ENCODE peak calls at places on chromosomes 6 and 20, in six cellular contexts. P is nephron progenitor cell, Z is pancreas, V is AG10803, G is tibial artery, N is progenitor cell of endocrine pancreas. O is an unnamed sample.

GRCh38 chr6:16681260-16681873 is 79.9 kb downstream of the ATXN1 start:
- DNase-seq in P (peak; percentile 14), N (no peak), Z (no peak), G (no peak), V (peak; percentile 89), O (no peak)

GRCh38 chr6:55578537-55579363 is at the start of gene HMGCLL1:
- DNase-seq in V (no peak), Z (peak; percentile 73), P (peak; percentile 79), G (no peak), N (peak; percentile 44), O (no peak)

GRCh38 chr6:17169291-17169690 is 67.4 kb downstream of the STMND1 start:
- DNase-seq in V (peak; percentile 69), G (no peak), Z (no peak), P (no peak), N (no peak), O (no peak)

GRCh38 chr6:148166339-148166949 is 176.2 kb upstream of the SASH1 start:
- DNase-seq in P (no peak), G (no peak), N (no peak), Z (no peak), V (peak; percentile 62), O (no peak)

GRCh38 chr6:127100510-127101140 is 17.8 kb upstream of the RSPO3 start:
- DNase-seq in Z (no peak), P (no peak), N (no peak), V (peak; percentile 52), G (no peak), O (no peak)

GRCh38 chr6:99353126-99353525 is 3.7 kb upstream of the FAXC start:
- DNase-seq in Z (no peak), V (no peak), N (no peak), P (peak; percentile 45), G (no peak), O (no peak)

GRCh38 chr6:110399219-110400071 is 15.9 kb downstream of the DDO start:
- DNase-seq in V (no peak), N (no peak), P (no peak), G (no peak), Z (no peak), O (no peak)

GRCh38 chr6:128271011-128271410 is 249.4 kb downstream of the PTPRK start:
- DNase-seq in G (no peak), N (no peak), P (no peak), V (no peak), Z (no peak), O (no peak)

GRCh38 chr6:14792118-14792955 is 453.5 kb upstream of the JARID2 start:
- DNase-seq in V (peak; percentile 76), P (no peak), G (no peak), Z (no peak), N (no peak), O (no peak)

GRCh38 chr20:63036266-63036665 is 29.5 kb upstream of the BHLHE23 start:
- DNase-seq in V (no peak), P (no peak), G (peak; percentile 50), Z (peak; percentile 40), N (no peak), O (no peak)

GRCh38 chr20:33477386-33478234 is 12.3 kb upstream of the CBFA2T2 start:
- DNase-seq in Z (no peak), P (no peak), V (no peak), G (no peak), N (no peak), O (no peak)

GRCh38 chr6:31580446-31580755 is 1.8 kb downstream of the LTB start:
- DNase-seq in G (no peak), P (no peak), V (no peak), N (no peak), Z (no peak), O (no peak)

DNA sequence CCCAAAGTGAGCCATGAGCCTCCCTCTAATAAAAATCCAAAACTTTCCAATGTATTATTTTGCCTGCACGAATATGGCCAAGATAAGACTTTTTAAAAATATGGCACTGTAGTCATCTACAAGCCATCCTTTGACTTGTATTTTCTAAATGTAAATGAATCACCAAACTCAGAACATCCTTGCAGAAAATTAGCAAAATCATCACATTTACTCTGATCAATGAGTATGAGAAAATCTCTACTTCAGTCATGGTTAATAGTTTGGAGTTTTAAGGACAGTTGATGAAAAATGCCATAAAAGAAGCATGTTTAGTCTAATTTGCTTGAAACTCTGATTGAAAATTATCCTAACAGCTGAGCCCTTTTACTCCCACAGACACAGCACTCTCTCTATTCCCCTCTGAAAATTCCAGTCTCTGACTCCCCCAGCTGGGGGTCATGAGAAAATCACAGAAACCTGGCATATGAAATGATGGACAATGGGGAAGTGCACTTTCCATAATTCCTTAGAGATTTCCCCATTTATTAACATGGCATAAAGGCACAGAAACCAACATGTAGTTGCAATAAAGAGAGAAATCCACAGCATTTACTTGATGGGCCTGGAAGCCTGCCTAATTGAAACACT is 214.1 kb downstream of the WDR27 start:
- DNase-seq in Z (no peak), G (no peak), P (no peak), N (no peak), V (peak; percentile 27), O (no peak)
- TF ChIP-seq CTCF in Z (no peak), G (peak; percentile 29), P (no peak), N (no peak), V (peak; percentile 32), O (no peak)

GRCh38 chr20:35665949-35666288 is 1.2 kb upstream of the CPNE1 start:
- DNase-seq in P (no peak), N (no peak), G (no peak), V (no peak), Z (no peak), O (no peak)

GRCh38 chr20:35663813-35664543 is 722 bp downstream of the CPNE1 start:
- DNase-seq in Z (no peak), G (peak; percentile 70), N (peak; percentile 10), P (peak; percentile 63), V (peak; percentile 6), O (peak; percentile 80)

GRCh38 chr20:35662541-35662940 is 2.2 kb downstream of the CPNE1 start:
- DNase-seq in N (no peak), G (no peak), Z (no peak), V (no peak), P (no peak), O (peak; percentile 21)

GRCh38 chr20:35663516-35663812 is 1.2 kb downstream of the CPNE1 start:
- DNase-seq in N (no peak), P (no peak), G (no peak), Z (no peak), V (no peak), O (no peak)

DNA sequence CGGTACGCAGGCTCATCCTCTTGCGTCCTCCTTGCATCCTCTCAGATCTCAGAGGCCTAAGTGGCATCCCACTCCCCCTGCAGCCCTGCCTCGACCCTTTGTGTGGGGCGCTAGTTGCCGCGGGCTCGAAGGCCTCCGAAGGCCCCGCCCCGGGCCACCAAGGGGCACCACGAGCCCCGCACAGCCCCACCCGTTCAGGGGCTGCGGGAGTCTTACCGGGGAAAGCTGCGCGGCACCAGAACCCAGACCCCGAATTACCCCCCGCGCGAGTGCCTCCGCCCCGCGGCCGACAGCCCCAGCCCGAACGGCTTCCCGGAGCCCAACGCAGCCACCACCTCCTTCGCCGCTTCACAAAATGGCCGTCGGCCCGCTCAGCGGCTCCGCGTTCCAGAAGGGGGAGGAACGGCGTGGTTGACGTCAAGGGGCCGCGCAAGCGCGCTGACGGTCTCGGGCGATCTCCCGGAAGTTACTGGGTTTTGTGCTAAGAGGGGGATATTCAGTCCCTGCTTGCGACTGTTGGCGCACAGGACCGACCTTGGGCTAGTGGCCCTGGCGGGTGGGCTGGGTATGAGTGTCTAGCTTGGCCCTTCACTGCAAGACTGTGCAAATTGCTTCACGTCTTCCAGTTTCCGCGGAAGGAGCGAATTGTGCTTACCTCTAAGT is at the start of the genes CPNE1 and RBM12:
- DNase-seq in Z (peak; percentile 98), V (peak; percentile 91), P (peak; percentile 91), G (peak; percentile 96), N (peak; percentile 87), O (peak; percentile 94)
- TF ChIP-seq CTCF in Z (no peak), V (no peak), P (no peak), G (no peak), N (no peak), O (no peak)

GRCh38 chr6:107077710-107078109 is 37.6 kb downstream of the BEND3 start:
- DNase-seq in N (no peak), P (no peak), V (no peak), G (no peak), Z (no peak), O (no peak)

GRCh38 chr6:107070686-107071085 is 42.7 kb downstream of the MTRES1 start:
- DNase-seq in Z (no peak), V (no peak), G (no peak), N (no peak), P (no peak), O (no peak)

GRCh38 chr6:107079429-107079828 is 35.9 kb downstream of the BEND3 start:
- DNase-seq in P (no peak), G (peak; percentile 23), N (no peak), V (no peak), Z (no peak), O (no peak)

GRCh38 chr6:107080036-107080435 is 35.3 kb downstream of the BEND3 start:
- DNase-seq in Z (no peak), V (no peak), P (no peak), G (peak; percentile 23), N (no peak), O (no peak)

DNA sequence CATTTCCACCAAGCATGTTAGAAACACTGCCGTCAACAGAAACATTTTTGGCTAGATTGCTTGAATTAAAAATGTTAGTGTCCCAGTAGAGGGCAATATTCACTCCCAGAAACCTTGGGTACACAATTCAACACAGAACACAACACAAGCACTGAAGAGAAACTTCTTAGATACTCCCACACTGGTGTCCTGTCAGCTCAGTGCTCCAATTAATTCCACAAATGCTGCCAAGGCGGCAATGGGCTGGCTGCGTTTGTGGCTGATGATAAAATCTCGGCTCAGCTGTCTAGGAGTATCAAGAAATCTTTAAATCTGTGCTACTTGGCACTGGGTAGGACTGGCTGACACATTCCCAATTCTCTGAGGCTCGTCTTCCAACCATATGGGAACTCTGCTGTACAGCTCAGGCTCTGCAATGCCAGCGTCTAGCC is 39.3 kb downstream of the BEND3 start:
- DNase-seq in N (no peak), Z (no peak), V (peak; percentile 81), G (no peak), P (no peak), O (no peak)
- TF ChIP-seq CTCF in N (no peak), Z (no peak), V (peak; percentile 47), G (no peak), P (no peak), O (no peak)

GRCh38 chr20:57342829-57343228 is 8.2 kb upstream of the RAE1 start:
- DNase-seq in P (no peak), G (no peak), V (peak; percentile 15), N (no peak), Z (no peak), O (no peak)
- TF ChIP-seq CTCF in P (no peak), G (no peak), V (no peak), N (no peak), Z (no peak), O (no peak)

GRCh38 chr6:118249680-118250079 is 298.4 kb upstream of the PLN start:
- DNase-seq in Z (no peak), G (no peak), V (no peak), N (no peak), P (peak; percentile 20), O (peak; percentile 10)

GRCh38 chr6:118252474-118252873 is 295.6 kb upstream of the PLN start:
- DNase-seq in V (no peak), Z (no peak), G (no peak), P (no peak), N (no peak), O (no peak)
- TF ChIP-seq CTCF in V (no peak), Z (no peak), G (no peak), P (no peak), N (no peak), O (no peak)